ENCODE peak calls at places on chromosome 18, in six cellular contexts. U, D, S, N, B and X are unnamed samples.

GRCh38 chr18:477565-477964 is 22.9 kb downstream of the COLEC12 start:
- DNase-seq in U (peak; percentile 50), D (no peak), S (peak; percentile 44), N (no peak), B (no peak), X (peak; percentile 53)

GRCh38 chr18:41870817-41871216 is 84.2 kb upstream of the PIK3C3 start:
- DNase-seq in U (no peak), D (no peak), S (no peak), N (no peak), B (no peak), X (peak; percentile 59)

GRCh38 chr18:77405096-77405495 is 155.4 kb downstream of the GALR1 start:
- DNase-seq in U (no peak), D (no peak), S (no peak), N (no peak), B (no peak), X (no peak)

GRCh38 chr18:57768557-57769326 is 34.4 kb downstream of the ATP8B1 start:
- DNase-seq in U (no peak), D (no peak), S (no peak), N (no peak), B (no peak), X (peak; percentile 40)

GRCh38 chr18:22663378-22663777 is 245.7 kb upstream of the CTAGE1 start:
- DNase-seq in U (no peak), D (no peak), S (no peak), N (no peak), B (no peak), X (no peak)

GRCh38 chr18:76764296-76764901 is 58.0 kb upstream of the ZNF236 start:
- DNase-seq in U (no peak), D (no peak), S (peak; percentile 16), N (no peak), B (no peak), X (no peak)

GRCh38 chr18:41265047-41265446 is 690.0 kb upstream of the PIK3C3 start:
- DNase-seq in U (no peak), D (no peak), S (no peak), N (no peak), B (no peak), X (no peak)

GRCh38 chr18:51091270-51091669 is 61.3 kb downstream of the SMAD4 start:
- DNase-seq in U (no peak), D (no peak), S (no peak), N (no peak), B (no peak), X (no peak)

GRCh38 chr18:49319590-49319989 is 140.9 kb downstream of the DYM start:
- DNase-seq in U (no peak), D (no peak), S (no peak), N (no peak), B (no peak), X (no peak)

GRCh38 chr18:21998531-21998930 is 170.9 kb upstream of the GATA6 start:
- DNase-seq in U (no peak), D (no peak), S (no peak), N (no peak), B (no peak), X (no peak)

GRCh38 chr18:26454192-26454591 is 94.2 kb downstream of the KCTD1 start:
- DNase-seq in U (no peak), D (no peak), S (no peak), N (no peak), B (no peak), X (no peak)

GRCh38 chr18:43486462-43486861 is 209.2 kb upstream of the SYT4 start:
- DNase-seq in U (no peak), D (peak; percentile 55), S (peak; percentile 7), N (no peak), B (no peak), X (peak; percentile 68)

GRCh38 chr18:13159579-13159978 is 59.0 kb upstream of the LDLRAD4 start:
- DNase-seq in U (peak; percentile 60), D (peak; percentile 77), S (peak; percentile 74), N (no peak), B (peak; percentile 47), X (peak; percentile 69)

GRCh38 chr18:23712445-23712844 is 23.2 kb downstream of the LAMA3 start:
- DNase-seq in U (no peak), D (no peak), S (no peak), N (no peak), B (no peak), X (no peak)

GRCh38 chr18:7977897-7978296 is 410.8 kb downstream of the PTPRM start:
- DNase-seq in U (no peak), D (no peak), S (no peak), N (no peak), B (no peak), X (no peak)

GRCh38 chr18:40055262-40055661 is 1899.8 kb upstream of the PIK3C3 start:
- DNase-seq in U (no peak), D (no peak), S (no peak), N (no peak), B (no peak), X (peak; percentile 9)

GRCh38 chr18:7413906-7414305 is 153.2 kb upstream of the PTPRM start:
- DNase-seq in U (no peak), D (no peak), S (no peak), N (no peak), B (no peak), X (no peak)

GRCh38 chr18:55778731-55779460 is 190.9 kb upstream of the TCF4 start:
- DNase-seq in U (no peak), D (peak; percentile 59), S (peak; percentile 54), N (no peak), B (no peak), X (no peak)

GRCh38 chr18:55774505-55774904 is 186.5 kb upstream of the TCF4 start:
- DNase-seq in U (no peak), D (peak; percentile 61), S (no peak), N (no peak), B (no peak), X (no peak)

GRCh38 chr18:55779461-55779710 is 191.4 kb upstream of the TCF4 start:
- DNase-seq in U (no peak), D (no peak), S (peak; percentile 6), N (peak; percentile 46), B (no peak), X (no peak)

GRCh38 chr18:55777666-55778304 is 189.8 kb upstream of the TCF4 start:
- DNase-seq in U (no peak), D (no peak), S (no peak), N (no peak), B (no peak), X (no peak)

GRCh38 chr18:55775972-55776371 is 188.0 kb upstream of the TCF4 start:
- DNase-seq in U (no peak), D (no peak), S (no peak), N (no peak), B (no peak), X (no peak)
- TF ChIP-seq CTCF in U (no peak), D (peak; percentile 33), S (no peak), N (no peak), B (no peak), X (no peak)

GRCh38 chr18:67278984-67279383 is 237.5 kb downstream of the DSEL start:
- DNase-seq in U (no peak), D (no peak), S (no peak), N (no peak), B (no peak), X (no peak)
- TF ChIP-seq CTCF in U (no peak), D (no peak), S (no peak), N (no peak), B (no peak), X (peak; percentile 19)

GRCh38 chr18:79506191-79507075 is 110.7 kb downstream of the NFATC1 start:
- DNase-seq in U (no peak), D (peak; percentile 70), S (no peak), N (peak; percentile 45), B (no peak), X (no peak)
- TF ChIP-seq CTCF in U (no peak), D (no peak), S (no peak), N (no peak), B (no peak), X (no peak)

DNA sequence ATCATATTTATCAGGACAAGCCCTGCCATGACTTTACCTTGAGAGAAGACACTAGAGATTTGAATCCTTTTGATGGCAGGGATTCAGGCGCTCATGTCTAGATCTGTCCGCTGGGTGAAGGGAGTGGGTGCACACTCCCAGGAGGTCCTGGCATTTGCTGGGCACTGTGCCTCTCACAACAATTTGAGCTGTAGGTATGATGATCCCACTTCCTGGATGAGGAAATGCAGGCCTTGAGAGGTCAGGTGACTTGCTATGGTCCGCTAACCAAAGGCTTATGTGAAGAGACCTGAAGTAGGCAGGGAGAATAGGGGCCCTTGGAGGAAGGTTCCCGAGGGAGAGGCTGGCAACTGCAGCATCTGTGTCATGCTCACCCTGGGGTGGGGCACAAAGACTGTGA is 206.1 kb downstream of the HAUS1 start:
- DNase-seq in U (no peak), D (no peak), S (no peak), N (no peak), B (no peak), X (peak; percentile 79)
- TF ChIP-seq CTCF in U (no peak), D (no peak), S (no peak), N (no peak), B (no peak), X (no peak)

DNA sequence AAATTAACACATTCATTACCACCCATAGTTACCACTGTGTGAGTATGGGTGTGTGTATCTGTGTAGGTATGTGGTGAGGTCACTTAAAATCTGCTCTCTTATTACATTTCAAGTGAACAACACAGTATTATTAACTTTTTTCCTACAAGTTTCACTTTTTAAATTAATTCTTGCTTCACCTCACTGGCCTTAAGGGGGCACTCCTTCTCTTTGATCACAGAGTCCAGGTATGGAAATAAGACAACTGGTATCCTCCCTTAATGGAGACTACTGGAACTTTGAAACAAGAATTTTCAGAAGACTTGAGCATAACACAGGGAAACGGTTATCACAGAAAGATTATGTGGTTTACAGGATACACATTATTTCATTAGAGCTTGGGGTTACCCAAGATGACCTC is 255.8 kb downstream of the ASXL3 start:
- DNase-seq in U (no peak), D (no peak), S (peak; percentile 37), N (no peak), B (no peak), X (no peak)
- TF ChIP-seq CTCF in U (no peak), D (peak; percentile 36), S (peak; percentile 7), N (no peak), B (no peak), X (no peak)

GRCh38 chr18:64115906-64116305 is 33.0 kb downstream of the LINC00305 start:
- DNase-seq in U (no peak), D (no peak), S (no peak), N (no peak), B (no peak), X (no peak)

GRCh38 chr18:64116806-64117205 is 32.1 kb downstream of the LINC00305 start:
- DNase-seq in U (no peak), D (peak; percentile 26), S (no peak), N (no peak), B (no peak), X (no peak)

DNA sequence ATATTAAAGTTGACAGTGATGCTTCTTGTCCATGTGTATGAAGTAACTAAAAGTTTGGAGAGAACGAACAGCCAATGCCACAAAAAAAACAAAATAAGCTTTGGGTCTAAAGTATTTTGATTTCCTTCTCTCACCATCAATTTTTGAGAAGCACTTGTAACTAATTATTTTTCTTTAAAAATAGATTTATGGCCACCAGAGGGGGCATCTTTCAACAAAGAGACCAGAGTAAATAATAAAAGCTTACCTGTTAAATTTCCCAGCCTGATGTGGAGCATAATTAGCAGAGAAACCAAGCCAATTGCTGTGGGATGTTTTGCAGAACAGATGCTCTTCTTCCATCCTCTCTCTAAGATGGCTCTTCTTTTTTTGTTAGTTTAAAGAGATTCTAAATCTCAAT is 29.0 kb downstream of the LINC00305 start:
- DNase-seq in U (no peak), D (no peak), S (peak; percentile 13), N (no peak), B (no peak), X (peak; percentile 26)
- TF ChIP-seq CTCF in U (no peak), D (peak; percentile 19), S (peak; percentile 0), N (no peak), B (no peak), X (peak; percentile 22)

GRCh38 chr18:46046126-46046525 is 25.9 kb downstream of the PSTPIP2 start:
- DNase-seq in U (no peak), D (no peak), S (no peak), N (no peak), B (no peak), X (no peak)
- TF ChIP-seq CTCF in U (no peak), D (no peak), S (no peak), N (no peak), B (no peak), X (no peak)